ENCODE peak calls at places on chromosome 11, in six cellular contexts. One of them, this sample, is unnamed. For H3K9me3, the result is how much of the 10 kb centered on the place peaks cover.

GRCh38 chr11:78615724-78616123 is 41.1 kb upstream of the NARS2 start:
- DNase-seq in IMR-90: no peak
- DNase-seq in A549: no peak
- DNase-seq in body of pancreas: no peak
- DNase-seq in effector memory CD4-positive, alpha-beta T cell: no peak
- DNase-seq in pancreas: no peak
- DNase-seq in this sample: no peak

GRCh38 chr11:81345609-81346008 is 1388.1 kb downstream of the FAM181B start:
- DNase-seq in body of pancreas: no peak
- DNase-seq in pancreas: no peak
- DNase-seq in effector memory CD4-positive, alpha-beta T cell: no peak
- DNase-seq in A549: no peak
- DNase-seq in IMR-90: no peak
- DNase-seq in this sample: no peak

GRCh38 chr11:74559934-74560309 is 32.5 kb upstream of the POLD3 start:
- DNase-seq in effector memory CD4-positive, alpha-beta T cell: no peak
- DNase-seq in body of pancreas: no peak
- DNase-seq in A549: no peak
- DNase-seq in pancreas: no peak
- DNase-seq in IMR-90: peak
- DNase-seq in this sample: no peak

GRCh38 chr11:63719987-63720386 is 38.7 kb downstream of the RTN3 start:
- DNase-seq in effector memory CD4-positive, alpha-beta T cell: no peak
- DNase-seq in A549: no peak
- DNase-seq in body of pancreas: no peak
- DNase-seq in IMR-90: peak
- DNase-seq in pancreas: no peak
- DNase-seq in this sample: no peak

GRCh38 chr11:78310500-78310909 is 107.1 kb downstream of the GAB2 start:
- DNase-seq in body of pancreas: peak
- DNase-seq in IMR-90: peak
- DNase-seq in pancreas: peak
- DNase-seq in effector memory CD4-positive, alpha-beta T cell: no peak
- DNase-seq in A549: no peak
- DNase-seq in this sample: no peak

GRCh38 chr11:8838248-8838647 is 72.7 kb upstream of the AKIP1 start:
- DNase-seq in IMR-90: peak
- DNase-seq in A549: no peak
- DNase-seq in body of pancreas: no peak
- DNase-seq in effector memory CD4-positive, alpha-beta T cell: no peak
- DNase-seq in pancreas: no peak
- DNase-seq in this sample: no peak

GRCh38 chr11:119672597-119672996 is 56.4 kb downstream of the NECTIN1 start:
- DNase-seq in body of pancreas: peak
- DNase-seq in effector memory CD4-positive, alpha-beta T cell: no peak
- DNase-seq in IMR-90: no peak
- DNase-seq in pancreas: no peak
- DNase-seq in A549: no peak
- DNase-seq in this sample: no peak

GRCh38 chr11:60315866-60316265 is 11.2 kb upstream of the MS4A6E start:
- DNase-seq in effector memory CD4-positive, alpha-beta T cell: no peak
- DNase-seq in A549: no peak
- DNase-seq in IMR-90: no peak
- DNase-seq in body of pancreas: no peak
- DNase-seq in pancreas: no peak
- DNase-seq in this sample: no peak

GRCh38 chr11:66142370-66143263 is 72.5 kb downstream of the PACS1 start:
- DNase-seq in A549: peak
- DNase-seq in IMR-90: peak
- DNase-seq in effector memory CD4-positive, alpha-beta T cell: no peak
- DNase-seq in body of pancreas: peak
- DNase-seq in pancreas: no peak
- DNase-seq in this sample: no peak

GRCh38 chr11:64570341-64570740 is 20.7 kb upstream of the SLC22A12 start:
- DNase-seq in A549: no peak
- DNase-seq in pancreas: no peak
- DNase-seq in body of pancreas: no peak
- DNase-seq in effector memory CD4-positive, alpha-beta T cell: no peak
- DNase-seq in IMR-90: no peak
- DNase-seq in this sample: no peak

GRCh38 chr11:36254739-36255138 is 34.5 kb downstream of the COMMD9 start:
- DNase-seq in A549: peak
- DNase-seq in body of pancreas: no peak
- DNase-seq in IMR-90: peak
- DNase-seq in pancreas: no peak
- DNase-seq in effector memory CD4-positive, alpha-beta T cell: no peak
- DNase-seq in this sample: no peak

GRCh38 chr11:105208038-105208437 is 68.5 kb upstream of the CARD18 start:
- DNase-seq in body of pancreas: no peak
- DNase-seq in effector memory CD4-positive, alpha-beta T cell: no peak
- DNase-seq in IMR-90: no peak
- DNase-seq in A549: no peak
- DNase-seq in pancreas: no peak
- DNase-seq in this sample: no peak

GRCh38 chr11:76327756-76328388 is 53.1 kb downstream of the THAP12 start:
- DNase-seq in pancreas: no peak
- DNase-seq in A549: no peak
- DNase-seq in body of pancreas: no peak
- DNase-seq in effector memory CD4-positive, alpha-beta T cell: no peak
- DNase-seq in IMR-90: no peak
- DNase-seq in this sample: no peak

GRCh38 chr11:44190883-44191230 is 95.4 kb downstream of the EXT2 start:
- DNase-seq in pancreas: no peak
- DNase-seq in body of pancreas: no peak
- DNase-seq in A549: no peak
- DNase-seq in IMR-90: peak
- DNase-seq in effector memory CD4-positive, alpha-beta T cell: no peak
- DNase-seq in this sample: no peak

GRCh38 chr11:11931461-11932055 is 76.9 kb downstream of the DKK3 start:
- DNase-seq in A549: peak
- DNase-seq in effector memory CD4-positive, alpha-beta T cell: no peak
- DNase-seq in IMR-90: peak
- DNase-seq in pancreas: no peak
- DNase-seq in body of pancreas: no peak
- DNase-seq in this sample: no peak

GRCh38 chr11:55795256-55795655 is at the start of gene OR5D14:
- DNase-seq in pancreas: no peak
- DNase-seq in IMR-90: no peak
- DNase-seq in A549: no peak
- DNase-seq in effector memory CD4-positive, alpha-beta T cell: no peak
- DNase-seq in body of pancreas: no peak
- DNase-seq in this sample: no peak
- H3K9me3 ChIP-seq in pancreas: under half
- H3K9me3 ChIP-seq in IMR-90: under half
- H3K9me3 ChIP-seq in A549: under half
- H3K9me3 ChIP-seq in effector memory CD4-positive, alpha-beta T cell: under half
- H3K9me3 ChIP-seq in body of pancreas: under half
- H3K9me3 ChIP-seq in this sample: under half

GRCh38 chr11:37509471-37509870 is 911.4 kb upstream of the RAG2 start:
- DNase-seq in body of pancreas: no peak
- DNase-seq in A549: no peak
- DNase-seq in effector memory CD4-positive, alpha-beta T cell: no peak
- DNase-seq in pancreas: no peak
- DNase-seq in IMR-90: no peak
- DNase-seq in this sample: no peak

GRCh38 chr11:37511425-37511933 is 913.4 kb upstream of the RAG2 start:
- DNase-seq in IMR-90: peak
- DNase-seq in effector memory CD4-positive, alpha-beta T cell: no peak
- DNase-seq in pancreas: no peak
- DNase-seq in body of pancreas: no peak
- DNase-seq in A549: no peak
- DNase-seq in this sample: no peak

GRCh38 chr11:37506516-37506915 is 908.5 kb upstream of the RAG2 start:
- DNase-seq in pancreas: no peak
- DNase-seq in effector memory CD4-positive, alpha-beta T cell: no peak
- DNase-seq in A549: no peak
- DNase-seq in body of pancreas: no peak
- DNase-seq in IMR-90: no peak
- DNase-seq in this sample: no peak

DNA sequence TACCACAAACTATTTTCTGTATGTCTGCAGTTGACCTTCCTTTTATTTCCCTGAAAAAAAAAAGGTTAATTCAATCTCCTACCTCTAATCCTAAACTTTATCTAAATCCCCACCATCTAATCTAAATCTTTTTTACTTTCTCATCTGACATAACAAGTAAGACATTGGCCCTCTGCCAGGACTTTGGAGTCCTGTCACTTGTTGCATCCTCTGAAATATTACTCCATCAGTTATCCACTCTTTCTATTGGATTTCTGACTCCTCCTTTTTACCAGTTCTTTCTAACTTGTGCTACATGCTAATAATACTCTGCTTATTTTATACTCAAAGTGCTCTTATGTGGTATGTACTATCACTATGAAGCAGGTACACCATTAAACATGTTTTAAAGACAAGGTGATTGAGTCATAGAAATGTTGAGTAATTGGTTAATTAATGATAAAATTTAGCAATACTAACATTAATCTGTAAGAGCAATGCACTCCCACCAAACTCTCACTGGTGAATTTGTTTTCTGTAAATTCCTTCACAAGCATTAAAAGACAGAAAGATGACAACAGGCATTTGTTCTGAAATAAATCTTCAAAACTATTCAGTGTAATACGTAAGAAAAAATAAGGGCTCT is 914.2 kb upstream of the RAG2 start:
- DNase-seq in effector memory CD4-positive, alpha-beta T cell: no peak
- DNase-seq in IMR-90: no peak
- DNase-seq in pancreas: no peak
- DNase-seq in body of pancreas: no peak
- DNase-seq in A549: no peak
- DNase-seq in this sample: no peak
- H3K9me3 ChIP-seq in effector memory CD4-positive, alpha-beta T cell: under half
- H3K9me3 ChIP-seq in IMR-90: under half
- H3K9me3 ChIP-seq in pancreas: under half
- H3K9me3 ChIP-seq in body of pancreas: under half
- H3K9me3 ChIP-seq in A549: under half
- H3K9me3 ChIP-seq in this sample: under half

GRCh38 chr11:17369094-17369493 is 17.5 kb downstream of the NCR3LG1 start:
- DNase-seq in effector memory CD4-positive, alpha-beta T cell: no peak
- DNase-seq in IMR-90: no peak
- DNase-seq in pancreas: no peak
- DNase-seq in body of pancreas: no peak
- DNase-seq in A549: no peak
- DNase-seq in this sample: no peak
- H3K9me3 ChIP-seq in effector memory CD4-positive, alpha-beta T cell: under half
- H3K9me3 ChIP-seq in IMR-90: under half
- H3K9me3 ChIP-seq in pancreas: under half
- H3K9me3 ChIP-seq in body of pancreas: half or more
- H3K9me3 ChIP-seq in A549: under half
- H3K9me3 ChIP-seq in this sample: under half

GRCh38 chr11:114116800-114117199 is 57.3 kb downstream of the ZBTB16 start:
- DNase-seq in effector memory CD4-positive, alpha-beta T cell: no peak
- DNase-seq in IMR-90: no peak
- DNase-seq in pancreas: no peak
- DNase-seq in body of pancreas: no peak
- DNase-seq in A549: no peak
- DNase-seq in this sample: no peak
- H3K9me3 ChIP-seq in effector memory CD4-positive, alpha-beta T cell: under half
- H3K9me3 ChIP-seq in IMR-90: under half
- H3K9me3 ChIP-seq in pancreas: under half
- H3K9me3 ChIP-seq in body of pancreas: under half
- H3K9me3 ChIP-seq in A549: under half
- H3K9me3 ChIP-seq in this sample: under half

GRCh38 chr11:19134004-19134403 is 17.0 kb downstream of the ZDHHC13 start:
- DNase-seq in effector memory CD4-positive, alpha-beta T cell: no peak
- DNase-seq in body of pancreas: no peak
- DNase-seq in IMR-90: no peak
- DNase-seq in pancreas: no peak
- DNase-seq in A549: no peak
- DNase-seq in this sample: no peak
- H3K9me3 ChIP-seq in effector memory CD4-positive, alpha-beta T cell: under half
- H3K9me3 ChIP-seq in body of pancreas: under half
- H3K9me3 ChIP-seq in IMR-90: under half
- H3K9me3 ChIP-seq in pancreas: under half
- H3K9me3 ChIP-seq in A549: under half
- H3K9me3 ChIP-seq in this sample: under half

GRCh38 chr11:70952171-70952570 is 300.2 kb downstream of the SHANK2 start:
- DNase-seq in pancreas: no peak
- DNase-seq in IMR-90: no peak
- DNase-seq in body of pancreas: no peak
- DNase-seq in effector memory CD4-positive, alpha-beta T cell: no peak
- DNase-seq in A549: no peak
- DNase-seq in this sample: no peak
- H3K9me3 ChIP-seq in pancreas: under half
- H3K9me3 ChIP-seq in IMR-90: under half
- H3K9me3 ChIP-seq in body of pancreas: under half
- H3K9me3 ChIP-seq in effector memory CD4-positive, alpha-beta T cell: under half
- H3K9me3 ChIP-seq in A549: under half
- H3K9me3 ChIP-seq in this sample: under half

DNA sequence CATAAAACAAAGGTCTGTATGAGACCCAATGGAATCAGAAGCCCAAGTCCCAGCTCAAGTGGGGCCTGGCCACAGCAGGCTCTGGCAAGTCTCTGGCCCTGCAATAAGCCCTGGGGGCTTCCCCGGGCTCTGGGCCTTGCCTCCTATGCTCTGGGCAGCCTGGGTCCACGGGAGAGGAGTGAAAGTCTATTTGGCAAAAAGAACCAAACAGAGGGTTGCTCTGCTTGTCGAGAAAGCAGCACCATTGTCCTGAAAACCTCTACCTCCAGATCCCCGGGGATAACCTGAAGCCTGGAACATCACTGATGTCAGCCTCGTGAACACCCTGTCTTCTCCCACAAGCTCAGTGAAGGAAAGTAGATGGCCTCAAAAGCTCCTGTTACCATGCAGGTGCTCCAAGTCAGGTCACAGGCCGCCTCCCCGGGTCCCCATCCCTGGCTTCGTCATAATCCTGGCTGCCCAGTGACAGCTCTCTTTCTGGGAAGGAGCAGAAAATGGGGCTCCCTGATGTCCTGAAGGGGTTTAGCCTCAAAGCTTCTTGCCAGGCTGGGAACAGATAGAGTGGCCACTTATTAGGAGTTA is 46.1 kb upstream of the ETS1 start:
- DNase-seq in pancreas: no peak
- DNase-seq in effector memory CD4-positive, alpha-beta T cell: no peak
- DNase-seq in A549: no peak
- DNase-seq in body of pancreas: no peak
- DNase-seq in IMR-90: no peak
- DNase-seq in this sample: no peak
- H3K9me3 ChIP-seq in pancreas: under half
- H3K9me3 ChIP-seq in effector memory CD4-positive, alpha-beta T cell: under half
- H3K9me3 ChIP-seq in A549: under half
- H3K9me3 ChIP-seq in body of pancreas: under half
- H3K9me3 ChIP-seq in IMR-90: under half
- H3K9me3 ChIP-seq in this sample: under half

This sample was measured in T-helper 17 cell.